ENCODE peak calls at places on chromosomes 12 and 14, in seven cellular contexts. One of them, this sample, is unnamed.

GRCh38 chr12:89960011-89960507 is 251.4 kb upstream of the ATP2B1 start:
- DNase-seq in Caco-2: no peak
- DNase-seq in activated CD4-positive, alpha-beta memory T cell treated with anti-CD3 and anti-CD28 coated beads, Interleukin-2, amount 10 ng/mL, durations not matched to agents 7 days and 5 days: no peak
- DNase-seq in GM03348: no peak
- DNase-seq in left kidney: no peak
- DNase-seq in anterior cingulate cortex: no peak
- DNase-seq in posterior cingulate gyrus: no peak
- DNase-seq in this sample: no peak

GRCh38 chr12:116863275-116863767 is 17.9 kb downstream of the HRK start:
- DNase-seq in anterior cingulate cortex: no peak
- DNase-seq in Caco-2: peak
- DNase-seq in GM03348: peak
- DNase-seq in activated CD4-positive, alpha-beta memory T cell treated with anti-CD3 and anti-CD28 coated beads, Interleukin-2, amount 10 ng/mL, durations not matched to agents 7 days and 5 days: no peak
- DNase-seq in left kidney: no peak
- DNase-seq in posterior cingulate gyrus: no peak
- DNase-seq in this sample: no peak

GRCh38 chr12:116864371-116865160 is 16.7 kb downstream of the HRK start:
- DNase-seq in posterior cingulate gyrus: peak
- DNase-seq in GM03348: peak
- DNase-seq in anterior cingulate cortex: no peak
- DNase-seq in Caco-2: no peak
- DNase-seq in left kidney: no peak
- DNase-seq in activated CD4-positive, alpha-beta memory T cell treated with anti-CD3 and anti-CD28 coated beads, Interleukin-2, amount 10 ng/mL, durations not matched to agents 7 days and 5 days: no peak
- DNase-seq in this sample: no peak

GRCh38 chr12:111419784-111420183 is 14.1 kb downstream of the SH2B3 start:
- DNase-seq in left kidney: no peak
- DNase-seq in Caco-2: no peak
- DNase-seq in activated CD4-positive, alpha-beta memory T cell treated with anti-CD3 and anti-CD28 coated beads, Interleukin-2, amount 10 ng/mL, durations not matched to agents 7 days and 5 days: no peak
- DNase-seq in anterior cingulate cortex: no peak
- DNase-seq in GM03348: no peak
- DNase-seq in posterior cingulate gyrus: no peak
- DNase-seq in this sample: no peak

GRCh38 chr14:105381446-105382342 is 16.6 kb upstream of the TEX22 start:
- DNase-seq in GM03348: no peak
- DNase-seq in anterior cingulate cortex: no peak
- DNase-seq in posterior cingulate gyrus: peak
- DNase-seq in activated CD4-positive, alpha-beta memory T cell treated with anti-CD3 and anti-CD28 coated beads, Interleukin-2, amount 10 ng/mL, durations not matched to agents 7 days and 5 days: no peak
- DNase-seq in Caco-2: no peak
- DNase-seq in left kidney: no peak
- DNase-seq in this sample: no peak

GRCh38 chr12:9605490-9605889 is 2.2 kb downstream of the KLRB1 start:
- DNase-seq in posterior cingulate gyrus: no peak
- DNase-seq in GM03348: no peak
- DNase-seq in anterior cingulate cortex: no peak
- DNase-seq in left kidney: no peak
- DNase-seq in Caco-2: no peak
- DNase-seq in activated CD4-positive, alpha-beta memory T cell treated with anti-CD3 and anti-CD28 coated beads, Interleukin-2, amount 10 ng/mL, durations not matched to agents 7 days and 5 days: no peak
- DNase-seq in this sample: no peak

GRCh38 chr14:100883789-100884101 is 19.8 kb downstream of the RTL1 start:
- DNase-seq in anterior cingulate cortex: no peak
- DNase-seq in activated CD4-positive, alpha-beta memory T cell treated with anti-CD3 and anti-CD28 coated beads, Interleukin-2, amount 10 ng/mL, durations not matched to agents 7 days and 5 days: no peak
- DNase-seq in posterior cingulate gyrus: no peak
- DNase-seq in GM03348: no peak
- DNase-seq in Caco-2: no peak
- DNase-seq in left kidney: no peak
- DNase-seq in this sample: no peak

GRCh38 chr12:112342587-112342986 is 39.6 kb downstream of the HECTD4 start:
- DNase-seq in activated CD4-positive, alpha-beta memory T cell treated with anti-CD3 and anti-CD28 coated beads, Interleukin-2, amount 10 ng/mL, durations not matched to agents 7 days and 5 days: no peak
- DNase-seq in Caco-2: no peak
- DNase-seq in left kidney: no peak
- DNase-seq in posterior cingulate gyrus: no peak
- DNase-seq in anterior cingulate cortex: no peak
- DNase-seq in GM03348: no peak
- DNase-seq in this sample: no peak